ENCODE peak calls at places on chromosome 1, in seven cellular contexts. One of them, this sample, is unnamed.

GRCh38 chr1:54487571-54488050 is 60.4 kb upstream of the ACOT11 start:
- DNase-seq in ureter: peak
- DNase-seq in caudate nucleus: peak
- DNase-seq in A172: no peak
- DNase-seq in NCI-H1105: no peak
- DNase-seq in activated T-helper 1 cell treated with Interleukin-2 at 50 U/mL for 16 hours: no peak
- DNase-seq in NB4: no peak
- DNase-seq in this sample: no peak

GRCh38 chr1:40341509-40342380 is 24.7 kb upstream of the COL9A2 start:
- DNase-seq in ureter: no peak
- DNase-seq in caudate nucleus: no peak
- DNase-seq in A172: no peak
- DNase-seq in NCI-H1105: no peak
- DNase-seq in activated T-helper 1 cell treated with Interleukin-2 at 50 U/mL for 16 hours: no peak
- DNase-seq in NB4: peak
- DNase-seq in this sample: peak

GRCh38 chr1:76083189-76083588 is 8.6 kb downstream of the ST6GALNAC3 start:
- DNase-seq in ureter: no peak
- DNase-seq in caudate nucleus: peak
- DNase-seq in A172: no peak
- DNase-seq in NCI-H1105: no peak
- DNase-seq in activated T-helper 1 cell treated with Interleukin-2 at 50 U/mL for 16 hours: no peak
- DNase-seq in NB4: no peak
- DNase-seq in this sample: no peak

GRCh38 chr1:116826818-116827606 is 72.8 kb downstream of the CD2 start:
- DNase-seq in ureter: no peak
- DNase-seq in caudate nucleus: no peak
- DNase-seq in A172: peak
- DNase-seq in NCI-H1105: no peak
- DNase-seq in activated T-helper 1 cell treated with Interleukin-2 at 50 U/mL for 16 hours: no peak
- DNase-seq in NB4: peak
- DNase-seq in this sample: no peak

GRCh38 chr1:29584816-29585600 is 348.7 kb downstream of the PTPRU start:
- DNase-seq in ureter: no peak
- DNase-seq in caudate nucleus: no peak
- DNase-seq in A172: peak
- DNase-seq in NCI-H1105: no peak
- DNase-seq in activated T-helper 1 cell treated with Interleukin-2 at 50 U/mL for 16 hours: no peak
- DNase-seq in NB4: no peak
- DNase-seq in this sample: no peak

GRCh38 chr1:192575499-192576189 is at the start of gene RGS1:
- DNase-seq in ureter: no peak
- DNase-seq in caudate nucleus: peak
- DNase-seq in A172: no peak
- DNase-seq in NCI-H1105: no peak
- DNase-seq in activated T-helper 1 cell treated with Interleukin-2 at 50 U/mL for 16 hours: peak
- DNase-seq in NB4: peak
- DNase-seq in this sample: peak

GRCh38 chr1:116697892-116698595 is 30.5 kb upstream of the IGSF3 start:
- DNase-seq in ureter: no peak
- DNase-seq in caudate nucleus: no peak
- DNase-seq in A172: no peak
- DNase-seq in NCI-H1105: no peak
- DNase-seq in activated T-helper 1 cell treated with Interleukin-2 at 50 U/mL for 16 hours: no peak
- DNase-seq in NB4: no peak
- DNase-seq in this sample: no peak

GRCh38 chr1:215595231-215595630 is 28.1 kb downstream of the KCTD3 start:
- DNase-seq in ureter: no peak
- DNase-seq in caudate nucleus: no peak
- DNase-seq in A172: peak
- DNase-seq in NCI-H1105: no peak
- DNase-seq in activated T-helper 1 cell treated with Interleukin-2 at 50 U/mL for 16 hours: no peak
- DNase-seq in NB4: no peak
- DNase-seq in this sample: no peak